ENCODE peak calls at places on chromosomes 11 and 22, in five cellular contexts. K is left lung; R is activated CD4-positive, alpha-beta T cell treated with anti-CD3 and anti-CD28 coated beads for 36 hours; W is effector memory CD8-positive, alpha-beta T cell; N is stimulated activated CD8-positive, alpha-beta memory T cell treated with anti-CD3 and anti-CD28 coated beads, Interleukin-15, amount 100 ng/mL, for 4 hours. L is an unnamed sample.

GRCh38 chr22:19179472-19180048 is 1.0 kb upstream of the SLC25A1 start:
- DNase-seq in K (peak), R (peak), W (peak), N (no peak), L (peak)

GRCh38 chr22:40030757-40031092 is 36.0 kb downstream of the FAM83F start:
- DNase-seq in K (no peak), R (no peak), W (no peak), N (no peak), L (no peak)

GRCh38 chr11:117868815-117869642 is 7.4 kb downstream of the FXYD6 start:
- DNase-seq in K (no peak), R (no peak), W (no peak), N (no peak), L (no peak)

GRCh38 chr11:120747801-120748484 is 236.4 kb downstream of the GRIK4 start:
- DNase-seq in K (no peak), R (no peak), W (no peak), N (no peak), L (no peak)

GRCh38 chr22:37911697-37912096 is 5.6 kb downstream of the MICALL1 start:
- DNase-seq in K (no peak), R (no peak), W (no peak), N (no peak), L (no peak)

GRCh38 chr11:21774212-21774611 is 418.7 kb upstream of the ANO5 start:
- DNase-seq in K (no peak), R (no peak), W (no peak), N (no peak), L (no peak)

GRCh38 chr22:36197065-36197440 is 4.6 kb downstream of the APOL4 start:
- DNase-seq in K (no peak), R (no peak), W (no peak), N (no peak), L (peak)

GRCh38 chr22:37229805-37230672 is 14.0 kb downstream of the RAC2 start:
- DNase-seq in K (peak), R (peak), W (peak), N (peak), L (no peak)

GRCh38 chr22:39478461-39478860 is 21.6 kb downstream of the MGAT3 start:
- DNase-seq in K (no peak), R (peak), W (no peak), N (no peak), L (no peak)

GRCh38 chr11:103013426-103013825 is 57.9 kb upstream of the MMP13 start:
- DNase-seq in K (no peak), R (no peak), W (no peak), N (no peak), L (no peak)

GRCh38 chr11:77085652-77086051 is 17.0 kb upstream of the OMP start:
- DNase-seq in K (peak), R (no peak), W (no peak), N (no peak), L (no peak)

GRCh38 chr11:27429740-27430451 is 42.7 kb downstream of the LGR4 start:
- DNase-seq in K (no peak), R (no peak), W (no peak), N (no peak), L (no peak)

GRCh38 chr11:123757976-123758375 is 3.7 kb upstream of the OR6X1 start:
- DNase-seq in K (no peak), R (no peak), W (no peak), N (no peak), L (no peak)

GRCh38 chr11:121143921-121144320 is 42.9 kb downstream of the TECTA start:
- DNase-seq in K (no peak), R (no peak), W (no peak), N (no peak), L (no peak)

GRCh38 chr22:19213496-19214473 is 35.2 kb upstream of the SLC25A1 start:
- DNase-seq in K (no peak), R (no peak), W (no peak), N (no peak), L (no peak)

GRCh38 chr11:102485095-102485722 is 32.6 kb upstream of the TMEM123 start:
- DNase-seq in K (no peak), R (no peak), W (no peak), N (no peak), L (no peak)

GRCh38 chr22:37844904-37845334 is 785 bp upstream of the ANKRD54 start:
- DNase-seq in K (no peak), R (no peak), W (no peak), N (no peak), L (no peak)

GRCh38 chr11:44339530-44339883 is 29.6 kb upstream of the ALX4 start:
- DNase-seq in K (no peak), R (no peak), W (no peak), N (no peak), L (no peak)

GRCh38 chr11:131696584-131697120 is 326.2 kb downstream of the NTM start:
- DNase-seq in K (no peak), R (no peak), W (no peak), N (no peak), L (no peak)

GRCh38 chr11:40445391-40445790 is 1014.1 kb downstream of the LRRC4C start:
- DNase-seq in K (no peak), R (no peak), W (no peak), N (no peak), L (no peak)

GRCh38 chr22:41302016-41302767 is 867 bp downstream of the ZC3H7B start:
- DNase-seq in K (peak), R (peak), W (no peak), N (no peak), L (no peak)

GRCh38 chr11:76025068-76025467 is 181.2 kb downstream of the WNT11 start:
- DNase-seq in K (no peak), R (no peak), W (no peak), N (no peak), L (peak)

GRCh38 chr22:23742505-23743264 is 8.2 kb downstream of the ZNF70 start:
- DNase-seq in K (no peak), R (no peak), W (no peak), N (no peak), L (no peak)

GRCh38 chr11:1453611-1454386 is 32.8 kb downstream of the MOB2 start:
- DNase-seq in K (no peak), R (peak), W (peak), N (no peak), L (no peak)

GRCh38 chr11:14288189-14288935 is 70.6 kb downstream of the RRAS2 start:
- DNase-seq in K (no peak), R (no peak), W (no peak), N (no peak), L (peak)

GRCh38 chr22:23133922-23134321 is 7.9 kb downstream of the RSPH14 start:
- DNase-seq in K (peak), R (no peak), W (no peak), N (no peak), L (no peak)

GRCh38 chr11:125214466-125215204 is 50.1 kb downstream of the PKNOX2 start:
- DNase-seq in K (no peak), R (no peak), W (no peak), N (no peak), L (peak)

GRCh38 chr11:11531127-11531526 is 90.7 kb downstream of the GALNT18 start:
- DNase-seq in K (no peak), R (no peak), W (no peak), N (no peak), L (no peak)

GRCh38 chr11:17640493-17641164 is 78.7 kb upstream of the MYOD1 start:
- DNase-seq in K (peak), R (no peak), W (no peak), N (no peak), L (no peak)

GRCh38 chr22:25076281-25076680 is 123.4 kb upstream of the CRYBB3 start:
- DNase-seq in K (no peak), R (peak), W (peak), N (peak), L (no peak)

GRCh38 chr22:31229402-31230140 is 17.5 kb downstream of the LIMK2 start:
- DNase-seq in K (no peak), R (no peak), W (no peak), N (no peak), L (no peak)

GRCh38 chr22:46355369-46355995 is 20.0 kb downstream of the TRMU start:
- DNase-seq in K (peak), R (peak), W (peak), N (no peak), L (peak)

GRCh38 chr22:29225422-29226090 is 19.9 kb downstream of the EMID1 start:
- DNase-seq in K (no peak), R (no peak), W (no peak), N (no peak), L (no peak)

GRCh38 chr11:783581-784015 is 6.3 kb downstream of the CEND1 start:
- DNase-seq in K (peak), R (peak), W (no peak), N (no peak), L (peak)

GRCh38 chr11:10778217-10778970 is 27.3 kb downstream of the CTR9 start:
- DNase-seq in K (no peak), R (peak), W (no peak), N (no peak), L (peak)

GRCh38 chr11:67522844-67523555 is at the start of gene CABP2:
- DNase-seq in K (peak), R (no peak), W (no peak), N (no peak), L (no peak)

GRCh38 chr22:31628969-31629723 is 32.9 kb downstream of the PISD start:
- DNase-seq in K (peak), R (peak), W (no peak), N (no peak), L (no peak)

GRCh38 chr22:29859976-29860766 is 22.1 kb upstream of the ASCC2 start:
- DNase-seq in K (no peak), R (no peak), W (no peak), N (no peak), L (no peak)

L was measured in fibroblast of the conjunctiva.